ENCODE peak calls at places on chromosomes 2 and 18, in five cellular contexts. G is GM12878, Q is GM23338, M is K562, K is SK-N-SH. W is an unnamed sample.

GRCh38 chr18:62682396-62682795 is 32.9 kb upstream of the PHLPP1 start:
- DNase-seq in G (no peak), Q (peak; percentile 23), M (no peak), K (no peak), W (no peak)

GRCh38 chr2:191441761-191442160 is 196.6 kb downstream of the MYO1B start:
- DNase-seq in G (no peak), Q (no peak), M (no peak), K (peak; percentile 39), W (no peak)

GRCh38 chr2:43044093-43044614 is 182.3 kb downstream of the ZFP36L2 start:
- DNase-seq in G (no peak), Q (no peak), M (no peak), K (no peak), W (no peak)

GRCh38 chr18:6613581-6613980 is 115.9 kb upstream of the ARHGAP28 start:
- DNase-seq in G (no peak), Q (peak; percentile 46), M (no peak), K (no peak), W (no peak)

GRCh38 chr2:226447896-226448295 is 351.7 kb downstream of the IRS1 start:
- DNase-seq in G (no peak), Q (no peak), M (no peak), K (no peak), W (no peak)

GRCh38 chr2:169272035-169272434 is 90.3 kb downstream of the LRP2 start:
- DNase-seq in G (no peak), Q (no peak), M (no peak), K (no peak), W (no peak)

GRCh38 chr2:111160758-111161157 is 40.0 kb downstream of the BCL2L11 start:
- DNase-seq in G (no peak), Q (no peak), M (no peak), K (no peak), W (no peak)

GRCh38 chr2:146764301-146764700 is 1080.5 kb upstream of the ACVR2A start:
- DNase-seq in G (no peak), Q (no peak), M (no peak), K (no peak), W (no peak)

GRCh38 chr2:219402665-219403515 is 15.2 kb upstream of the DNPEP start:
- DNase-seq in G (no peak), Q (peak; percentile 95), M (peak; percentile 73), K (peak; percentile 87), W (peak; percentile 76)

GRCh38 chr2:212227755-212228154 is 310.8 kb downstream of the ERBB4 start:
- DNase-seq in G (no peak), Q (peak; percentile 24), M (no peak), K (no peak), W (no peak)

GRCh38 chr2:130756041-130756720 is 841 bp downstream of the AMER3 start:
- DNase-seq in G (no peak), Q (peak; percentile 75), M (peak; percentile 78), K (peak; percentile 89), W (no peak)

GRCh38 chr2:237692601-237693079 is 65.3 kb downstream of the LRRFIP1 start:
- DNase-seq in G (no peak), Q (peak; percentile 61), M (peak; percentile 21), K (peak; percentile 58), W (no peak)

GRCh38 chr2:46386763-46387162 is 89.6 kb downstream of the EPAS1 start:
- DNase-seq in G (no peak), Q (no peak), M (no peak), K (no peak), W (no peak)

GRCh38 chr2:157559061-157559460 is 69.6 kb downstream of the ACVR1C start:
- DNase-seq in G (no peak), Q (no peak), M (no peak), K (no peak), W (no peak)

GRCh38 chr2:218890369-218890768 is 9.7 kb downstream of the WNT10A start:
- DNase-seq in G (no peak), Q (no peak), M (no peak), K (no peak), W (no peak)

GRCh38 chr2:8662239-8662879 is 19.5 kb upstream of the ID2 start:
- DNase-seq in G (no peak), Q (no peak), M (peak; percentile 59), K (peak; percentile 57), W (no peak)

GRCh38 chr2:197145471-197146056 is 165.0 kb downstream of the ANKRD44 start:
- DNase-seq in G (peak; percentile 89), Q (no peak), M (no peak), K (no peak), W (peak; percentile 52)

GRCh38 chr2:71001592-71002570 is 7.2 kb upstream of the TEX261 start:
- DNase-seq in G (no peak), Q (peak; percentile 81), M (peak; percentile 12), K (peak; percentile 32), W (no peak)

GRCh38 chr2:197427986-197428385 is 6.8 kb downstream of the SF3B1 start:
- DNase-seq in G (no peak), Q (no peak), M (no peak), K (no peak), W (no peak)

GRCh38 chr18:7605705-7606104 is 38.6 kb downstream of the PTPRM start:
- DNase-seq in G (no peak), Q (peak; percentile 49), M (no peak), K (no peak), W (no peak)

GRCh38 chr2:188316791-188317423 is 25.2 kb downstream of the GULP1 start:
- DNase-seq in G (no peak), Q (no peak), M (no peak), K (no peak), W (no peak)

GRCh38 chr2:28958689-28959088 is 22.4 kb upstream of the TOGARAM2 start:
- DNase-seq in G (peak; percentile 25), Q (peak; percentile 92), M (peak; percentile 42), K (peak; percentile 87), W (no peak)

GRCh38 chr18:22314001-22314400 is 103.7 kb downstream of the CTAGE1 start:
- DNase-seq in G (no peak), Q (no peak), M (no peak), K (no peak), W (no peak)

GRCh38 chr2:9099341-9099751 is 95.9 kb upstream of the MBOAT2 start:
- DNase-seq in G (peak; percentile 76), Q (no peak), M (no peak), K (no peak), W (no peak)

GRCh38 chr18:68992719-68993482 is 195.0 kb downstream of the CCDC102B start:
- DNase-seq in G (no peak), Q (no peak), M (no peak), K (no peak), W (no peak)

GRCh38 chr2:102266204-102266603 is 45.2 kb upstream of the IL1RL1 start:
- DNase-seq in G (no peak), Q (no peak), M (no peak), K (no peak), W (no peak)

GRCh38 chr18:11553098-11553940 is 56.1 kb upstream of the SLC35G4 start:
- DNase-seq in G (no peak), Q (peak; percentile 82), M (peak; percentile 66), K (peak; percentile 58), W (peak; percentile 32)
- TF ChIP-seq REST in G (no peak), Q (no peak), M (no peak), K (no peak), W (no peak)

DNA sequence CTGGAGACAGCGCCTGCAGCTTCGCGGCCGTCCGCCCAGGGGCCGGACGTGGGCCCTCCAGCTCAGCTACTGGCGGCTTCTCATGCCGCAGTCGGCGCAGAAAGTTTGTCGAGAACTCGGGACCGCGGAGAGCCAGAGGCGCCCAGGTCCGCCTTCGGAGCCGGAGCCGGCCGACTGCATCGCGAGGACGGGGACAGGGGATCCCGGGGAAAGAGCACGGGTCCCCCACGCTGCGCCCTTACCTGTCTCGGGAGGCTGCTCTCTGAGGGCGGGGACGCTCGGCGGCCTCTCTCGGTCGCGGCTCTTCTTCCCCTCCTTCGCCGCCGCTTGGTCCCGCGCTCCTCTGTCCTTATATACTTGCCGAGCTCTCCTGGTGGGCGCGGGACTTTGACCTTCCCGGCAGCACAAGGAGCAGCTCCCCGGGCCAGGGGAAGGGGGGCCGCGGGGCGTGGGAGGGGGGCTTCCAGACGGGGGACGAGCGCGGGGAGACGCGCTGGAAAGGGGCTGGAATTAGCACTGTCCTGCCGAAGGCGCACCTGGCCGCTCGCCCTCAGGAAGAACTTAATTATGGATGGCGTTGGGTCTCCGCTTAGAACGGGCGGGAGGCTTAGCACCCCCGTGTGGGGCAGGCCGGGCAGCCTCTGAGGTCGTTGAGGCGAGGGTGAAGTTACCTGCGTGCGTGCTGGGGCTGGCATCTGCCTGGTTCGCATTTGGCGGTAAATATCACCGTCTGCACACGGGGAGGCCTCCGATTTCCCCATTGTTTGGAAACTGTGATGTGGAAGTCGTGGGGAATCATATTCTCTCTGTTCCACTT is at the start of gene POMC:
- DNase-seq in G (no peak), Q (peak; percentile 78), M (no peak), K (peak; percentile 82), W (no peak)
- H3K27me3 ChIP-seq in G (peaks cover 14% of the 10 kb centered on the region), Q (peaks cover 61% of the 10 kb centered on the region), M (peaks cover 34% of the 10 kb centered on the region), K (peaks cover 37% of the 10 kb centered on the region), W (peaks cover 43% of the 10 kb centered on the region)

GRCh38 chr2:33342705-33343104 is 133.7 kb upstream of the RASGRP3 start:
- DNase-seq in G (no peak), Q (no peak), M (no peak), K (no peak), W (no peak)
- TF ChIP-seq REST in G (no peak), Q (no peak), M (no peak), K (no peak), W (no peak)

GRCh38 chr2:174681983-174682577 is 82.2 kb downstream of the CHRNA1 start:
- DNase-seq in G (no peak), Q (peak; percentile 64), M (no peak), K (peak; percentile 80), W (no peak)
- H3K27me3 ChIP-seq in G (peaks cover 2% of the 10 kb centered on the region), Q (peaks cover 63% of the 10 kb centered on the region), M (peaks cover 26% of the 10 kb centered on the region), K (no peaks in the 10 kb centered on the region), W (no peaks in the 10 kb centered on the region)

W was measured in HL-60.